ENCODE peak calls at places on chromosomes 3 and 15, in seven cellular contexts. A is putamen; Z is T-helper 9 cell; Y is activated CD8-positive, alpha-beta T cell treated with anti-CD3 and anti-CD28 coated beads for 36 hours; B is sciatic nerve; Q is stimulated activated CD4-positive, alpha-beta T cell treated with anti-CD3 and anti-CD28 coated beads, Interleukin-4, amount 100 ng/mL, for 48 hours; M is A172. N is an unnamed sample.
A peak's percentile ranks its signal among the peaks of the same experiment; 100 is the strongest.

GRCh38 chr3:3296858-3297430 is 117.5 kb upstream of the CRBN start:
- DNase-seq in Z (no peak), Q (no peak), A (no peak), B (no peak), Y (peak; percentile 8), M (no peak), N (no peak)

GRCh38 chr3:129521702-129522101 is 6.7 kb upstream of the RHO start:
- DNase-seq in A (no peak), B (no peak), Z (no peak), M (no peak), Q (no peak), Y (no peak), N (no peak)

GRCh38 chr3:186510374-186511079 is 33.7 kb downstream of the CRYGS start:
- DNase-seq in B (no peak), A (no peak), M (peak; percentile 40), Y (no peak), Q (no peak), Z (no peak), N (no peak)

GRCh38 chr15:100730655-100731240 is 128.4 kb downstream of the ASB7 start:
- DNase-seq in M (no peak), Q (no peak), Y (no peak), B (no peak), A (no peak), Z (no peak), N (no peak)

GRCh38 chr3:182981038-182981380 is 671 bp upstream of the DCUN1D1 start:
- DNase-seq in A (no peak), Y (no peak), Z (no peak), B (peak; percentile 67), M (no peak), Q (no peak), N (no peak)

GRCh38 chr3:19272296-19272695 is 124.0 kb downstream of the KCNH8 start:
- DNase-seq in Z (no peak), M (no peak), A (no peak), Q (no peak), Y (no peak), B (no peak), N (no peak)

GRCh38 chr3:10816019-10816862 is at the start of gene SLC6A11:
- DNase-seq in Y (no peak), B (no peak), Z (no peak), M (no peak), Q (no peak), A (no peak), N (peak; percentile 2)

GRCh38 chr3:37668431-37668830 is 193.2 kb upstream of the CTDSPL start:
- DNase-seq in Y (no peak), M (no peak), Z (no peak), A (no peak), Q (no peak), B (no peak), N (no peak)

GRCh38 chr3:31919528-31919927 is 61.5 kb downstream of the OSBPL10 start:
- DNase-seq in B (no peak), Q (no peak), Z (no peak), A (no peak), M (no peak), Y (no peak), N (no peak)

GRCh38 chr15:83106994-83107840 is at the start of gene TM6SF1:
- DNase-seq in B (no peak), Q (no peak), M (no peak), A (no peak), Z (no peak), Y (peak; percentile 37), N (no peak)

GRCh38 chr3:198062068-198062465 is 102.0 kb downstream of the LMLN start:
- DNase-seq in Q (no peak), M (no peak), A (no peak), Y (no peak), Z (no peak), B (no peak), N (no peak)

GRCh38 chr3:17795733-17796132 is 53.3 kb upstream of the TBC1D5 start:
- DNase-seq in Q (no peak), B (no peak), A (no peak), Y (no peak), M (no peak), Z (no peak), N (no peak)

GRCh38 chr3:25144430-25144829 is 283.6 kb upstream of the RARB start:
- DNase-seq in M (no peak), Q (no peak), Z (no peak), A (no peak), B (no peak), Y (no peak), N (no peak)

GRCh38 chr3:171565671-171566070 is 105.5 kb upstream of the TNIK start:
- DNase-seq in A (no peak), Y (no peak), B (no peak), Z (no peak), M (no peak), Q (no peak), N (peak; percentile 57)

GRCh38 chr3:29695201-29695904 is 414.5 kb downstream of the RBMS3 start:
- DNase-seq in Y (no peak), A (no peak), B (no peak), M (peak; percentile 23), Z (no peak), Q (no peak), N (no peak)

GRCh38 chr3:117526485-117527079 is 817.0 kb downstream of the TUSC7 start:
- DNase-seq in A (peak; percentile 57), Q (no peak), Z (no peak), M (no peak), B (peak; percentile 63), Y (peak; percentile 14), N (peak; percentile 44)

GRCh38 chr15:59741274-59741906 is 52.3 kb upstream of the BNIP2 start:
- DNase-seq in Q (no peak), Z (no peak), A (no peak), B (no peak), Y (no peak), M (peak; percentile 22), N (peak; percentile 48)

GRCh38 chr15:69692342-69692741 is 239.7 kb downstream of the RPLP1 start:
- DNase-seq in A (no peak), Z (no peak), M (no peak), Q (no peak), B (no peak), Y (no peak), N (no peak)

GRCh38 chr15:59190291-59190690 is 16.4 kb upstream of the LDHAL6B start:
- DNase-seq in Z (no peak), B (no peak), Q (no peak), A (no peak), M (no peak), Y (no peak), N (no peak)

GRCh38 chr3:58387650-58388546 is 45.7 kb downstream of the PDHB start:
- DNase-seq in A (peak; percentile 27), Z (no peak), M (no peak), B (no peak), Y (no peak), Q (no peak), N (no peak)

GRCh38 chr3:136862953-136863352 is 945 bp downstream of the NCK1 start:
- DNase-seq in Z (no peak), Y (no peak), Q (no peak), M (no peak), B (no peak), A (no peak), N (no peak)

GRCh38 chr3:141336672-141337522 is 31.4 kb upstream of the ZBTB38 start:
- DNase-seq in M (peak; percentile 91), Y (no peak), A (peak; percentile 58), Z (no peak), B (no peak), Q (no peak), N (peak; percentile 73)

GRCh38 chr3:42216820-42217416 is 49.1 kb downstream of the CCK start:
- DNase-seq in M (peak; percentile 41), Y (peak; percentile 24), B (no peak), Q (no peak), A (no peak), Z (no peak), N (no peak)

GRCh38 chr3:34102290-34102689 is 303.9 kb downstream of the PDCD6IP start:
- DNase-seq in A (no peak), Q (no peak), B (no peak), Z (no peak), M (no peak), Y (no peak), N (no peak)

GRCh38 chr3:189419022-189419421 is 212.2 kb upstream of the TP63 start:
- DNase-seq in B (no peak), A (no peak), Y (no peak), M (no peak), Z (no peak), Q (no peak), N (no peak)

GRCh38 chr15:22960587-22960986 is 19.6 kb downstream of the CYFIP1 start:
- DNase-seq in Z (no peak), Q (no peak), A (no peak), M (no peak), Y (no peak), B (peak; percentile 32), N (no peak)

GRCh38 chr15:73956276-73957086 is 30.2 kb downstream of the LOXL1 start:
- DNase-seq in Y (no peak), Q (no peak), A (no peak), M (peak; percentile 99), B (peak; percentile 59), Z (no peak), N (peak; percentile 91)

GRCh38 chr3:186117521-186118111 is 8.7 kb upstream of the ETV5 start:
- DNase-seq in M (no peak), Z (no peak), B (no peak), Q (no peak), A (no peak), Y (no peak), N (no peak)

GRCh38 chr15:67521770-67522568 is 1.0 kb downstream of the C15orf61 start:
- DNase-seq in Y (no peak), A (no peak), B (no peak), M (no peak), Z (no peak), Q (no peak), N (no peak)

GRCh38 chr15:56608140-56608778 is 125.0 kb downstream of the ZNF280D start:
- DNase-seq in Y (peak; percentile 16), A (no peak), Z (no peak), Q (no peak), B (no peak), M (no peak), N (no peak)

N was measured in cardiac muscle cell.